ENCODE peak calls at places on chromosome 11, in six cellular contexts. N is LHCN-M2, I is AG04450, M is HEK293T, J is pons, Y is substantia nigra. P is an unnamed sample.

GRCh38 chr11:70271635-70271953 is 1.1 kb downstream of the PPFIA1 start:
- DNase-seq in N (no peak), I (no peak), M (no peak), J (no peak), Y (no peak), P (no peak)

GRCh38 chr11:59199546-59200420 is 12.9 kb downstream of the MPEG1 start:
- DNase-seq in N (no peak), I (no peak), M (no peak), J (no peak), Y (no peak), P (no peak)

GRCh38 chr11:101429708-101430107 is 154.1 kb downstream of the TRPC6 start:
- DNase-seq in N (no peak), I (no peak), M (no peak), J (no peak), Y (no peak), P (no peak)

GRCh38 chr11:11520231-11521015 is 101.4 kb downstream of the GALNT18 start:
- DNase-seq in N (no peak), I (no peak), M (no peak), J (no peak), Y (no peak), P (no peak)

GRCh38 chr11:2760196-2760871 is 60.5 kb upstream of the KCNQ1OT1 start:
- DNase-seq in N (no peak), I (no peak), M (no peak), J (no peak), Y (no peak), P (no peak)

GRCh38 chr11:9815486-9816136 is 151.7 kb downstream of the SWAP70 start:
- DNase-seq in N (peak), I (peak), M (no peak), J (no peak), Y (no peak), P (no peak)

GRCh38 chr11:113286509-113287497 is 27.6 kb upstream of the TTC12 start:
- DNase-seq in N (peak), I (no peak), M (no peak), J (no peak), Y (no peak), P (no peak)

GRCh38 chr11:111361874-111362273 is 17.2 kb downstream of the POU2AF1 start:
- DNase-seq in N (no peak), I (no peak), M (no peak), J (no peak), Y (no peak), P (no peak)

GRCh38 chr11:68457898-68458249 is 2.7 kb upstream of the PPP6R3 start:
- DNase-seq in N (no peak), I (no peak), M (no peak), J (no peak), Y (no peak), P (no peak)

GRCh38 chr11:120052196-120052775 is 85.6 kb downstream of the TRIM29 start:
- DNase-seq in N (no peak), I (no peak), M (no peak), J (no peak), Y (no peak), P (no peak)

GRCh38 chr11:9774591-9775392 is 110.9 kb downstream of the SWAP70 start:
- DNase-seq in N (peak), I (no peak), M (no peak), J (no peak), Y (no peak), P (no peak)

GRCh38 chr11:30346068-30346688 is 23.3 kb downstream of the ARL14EP start:
- DNase-seq in N (peak), I (peak), M (peak), J (peak), Y (no peak), P (no peak)

GRCh38 chr11:827146-827860 is 416 bp upstream of the CRACR2B start:
- DNase-seq in N (no peak), I (no peak), M (no peak), J (no peak), Y (no peak), P (no peak)

GRCh38 chr11:11577246-11577855 is 44.5 kb downstream of the GALNT18 start:
- DNase-seq in N (no peak), I (no peak), M (no peak), J (no peak), Y (no peak), P (no peak)

GRCh38 chr11:118530683-118531596 is at the start of gene TMEM25:
- DNase-seq in N (peak), I (no peak), M (peak), J (peak), Y (peak), P (peak)

GRCh38 chr11:75796091-75796435 is 18.9 kb upstream of the UVRAG start:
- DNase-seq in N (no peak), I (no peak), M (no peak), J (no peak), Y (no peak), P (no peak)

GRCh38 chr11:44518968-44519550 is 46.4 kb upstream of the CD82 start:
- DNase-seq in N (no peak), I (no peak), M (no peak), J (no peak), Y (no peak), P (no peak)

GRCh38 chr11:102383839-102384238 is 36.8 kb downstream of the BIRC2 start:
- DNase-seq in N (no peak), I (no peak), M (no peak), J (no peak), Y (no peak), P (no peak)

GRCh38 chr11:67504950-67505561 is at the start of gene PITPNM1:
- DNase-seq in N (peak), I (no peak), M (peak), J (peak), Y (no peak), P (peak)

GRCh38 chr11:126194121-126194543 is 17.3 kb downstream of the RPUSD4 start:
- DNase-seq in N (peak), I (no peak), M (peak), J (peak), Y (no peak), P (peak)

GRCh38 chr11:85407648-85408047 is 219.5 kb downstream of the DLG2 start:
- DNase-seq in N (peak), I (no peak), M (no peak), J (no peak), Y (no peak), P (no peak)

GRCh38 chr11:95767498-95767897 is 22.1 kb downstream of the FAM76B start:
- DNase-seq in N (peak), I (no peak), M (no peak), J (no peak), Y (no peak), P (no peak)

GRCh38 chr11:32080381-32080980 is 10.4 kb upstream of the RCN1 start:
- DNase-seq in N (peak), I (no peak), M (no peak), J (no peak), Y (no peak), P (no peak)

GRCh38 chr11:124415356-124415923 is 9.2 kb downstream of the OR8B4 start:
- DNase-seq in N (peak), I (peak), M (no peak), J (peak), Y (no peak), P (no peak)